ENCODE peak calls at places on chromosomes 12 and 14, in nine cellular contexts. W, N, L, Q, C, B, Z, R and G are unnamed samples.

GRCh38 chr12:6093764-6094163 is 30.7 kb downstream of the VWF start:
- DNase-seq in W (no peak), B (no peak), L (no peak), R (no peak), Z (no peak), C (no peak), N (no peak), Q (no peak), G (no peak)

GRCh38 chr14:103520657-103521437 is 1.8 kb downstream of the CKB start:
- DNase-seq in C (peak; percentile 84), Q (no peak), B (peak; percentile 77), L (peak; percentile 70), R (peak; percentile 83), Z (peak; percentile 47), W (no peak), N (peak; percentile 86), G (peak; percentile 76)

GRCh38 chr14:99231181-99231849 is 40.7 kb downstream of the BCL11B start:
- DNase-seq in B (no peak), N (no peak), C (no peak), L (no peak), Z (no peak), R (no peak), W (no peak), Q (no peak), G (no peak)

GRCh38 chr12:22238211-22238610 is 96.3 kb downstream of the ST8SIA1 start:
- DNase-seq in R (no peak), Q (no peak), Z (no peak), B (no peak), C (no peak), L (no peak), W (no peak), N (no peak), G (no peak)

GRCh38 chr12:15679146-15679545 is 110.0 kb downstream of the EPS8 start:
- DNase-seq in R (no peak), B (no peak), L (no peak), W (no peak), C (no peak), N (no peak), Q (no peak), Z (no peak), G (no peak)

GRCh38 chr12:13189254-13189653 is 7.3 kb upstream of the EMP1 start:
- DNase-seq in C (no peak), R (no peak), B (peak; percentile 41), N (no peak), Q (no peak), Z (no peak), W (no peak), L (no peak), G (no peak)

GRCh38 chr14:104367811-104368750 is 211.5 kb upstream of the C14orf180 start:
- DNase-seq in B (no peak), R (no peak), Z (no peak), N (no peak), L (no peak), W (no peak), C (no peak), Q (no peak), G (no peak)

GRCh38 chr14:57634335-57634734 is 140.7 kb upstream of the CCDC198 start:
- DNase-seq in R (no peak), Q (no peak), Z (no peak), N (no peak), B (no peak), C (peak; percentile 19), W (no peak), L (no peak), G (no peak)

GRCh38 chr12:128073937-128074336 is 193.0 kb upstream of the TMEM132C start:
- DNase-seq in Z (no peak), C (no peak), W (no peak), B (no peak), Q (no peak), N (no peak), R (no peak), L (no peak), G (no peak)

GRCh38 chr12:124456652-124457152 is 110.7 kb downstream of the NCOR2 start:
- DNase-seq in C (no peak), W (peak; percentile 53), R (peak; percentile 82), N (no peak), Q (no peak), Z (no peak), L (no peak), B (no peak), G (peak; percentile 69)

GRCh38 chr12:77914089-77914488 is 83.4 kb downstream of the NAV3 start:
- DNase-seq in C (no peak), W (no peak), L (no peak), Z (no peak), B (no peak), Q (no peak), R (no peak), N (no peak), G (no peak)
- TF ChIP-seq CTCF in C (no peak), W (no peak), L (no peak), Z (no peak), B (no peak), Q (no peak), R (no peak), N (no peak), G (no peak)

GRCh38 chr12:93763746-93764147 is 86.6 kb downstream of the CRADD start:
- DNase-seq in L (no peak), R (no peak), B (no peak), W (no peak), Q (no peak), C (peak; percentile 41), Z (no peak), N (no peak), G (no peak)
- TF ChIP-seq CTCF in L (no peak), R (no peak), B (no peak), W (no peak), Q (no peak), C (peak; percentile 58), Z (peak; percentile 4), N (peak; percentile 40), G (no peak)

DNA sequence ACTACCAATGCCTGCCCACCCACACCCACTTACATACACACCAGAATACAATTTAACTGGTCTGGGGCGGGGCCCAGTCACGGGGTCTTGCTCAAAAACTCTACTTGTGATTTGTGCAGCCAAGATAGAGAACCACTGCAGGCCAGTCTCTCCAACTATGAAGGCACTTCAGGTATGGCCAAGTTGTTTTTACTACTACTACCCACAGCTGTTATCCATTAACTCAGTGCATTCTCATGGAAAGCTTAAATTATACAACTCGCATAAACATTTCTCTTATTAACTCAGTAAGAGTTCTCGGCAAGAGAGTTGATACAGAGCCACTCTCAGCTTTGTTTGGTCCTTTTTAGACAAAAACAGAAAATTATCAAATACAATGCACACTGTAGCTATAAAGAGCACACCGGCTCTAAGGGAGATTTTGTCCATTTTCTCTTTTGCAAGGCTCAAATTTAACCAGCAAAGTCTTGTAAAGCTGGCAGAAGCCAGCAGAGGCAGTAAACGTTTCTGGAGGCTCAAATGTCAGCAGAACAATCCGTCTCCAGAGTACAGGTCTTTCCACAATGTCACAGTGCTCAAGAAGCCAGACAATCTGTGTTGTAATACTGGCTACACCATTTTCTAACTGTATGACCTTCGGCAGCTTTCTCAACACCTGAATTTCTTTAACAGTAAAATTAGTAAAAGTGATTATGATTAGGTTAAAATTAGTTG is 85.9 kb downstream of the PTGER2 start:
- DNase-seq in B (no peak), Q (peak; percentile 49), W (no peak), L (no peak), N (peak; percentile 27), C (peak; percentile 42), Z (no peak), R (no peak), G (no peak)
- TF ChIP-seq CTCF in B (no peak), Q (peak; percentile 34), W (no peak), L (no peak), N (peak; percentile 11), C (peak; percentile 14), Z (peak; percentile 53), R (no peak), G (no peak)

GRCh38 chr12:94710933-94711332 is 60.6 kb upstream of the TMCC3 start:
- DNase-seq in L (no peak), Z (no peak), Q (no peak), B (no peak), W (no peak), C (peak; percentile 73), R (peak; percentile 36), N (no peak), G (peak; percentile 55)
- TF ChIP-seq CTCF in L (no peak), Z (peak; percentile 65), Q (peak; percentile 43), B (no peak), W (peak; percentile 64), C (peak; percentile 84), R (peak; percentile 44), N (no peak), G (no peak)